ENCODE peak calls at places on chromosomes 5 and 9, in nine cellular contexts. One of them, this sample, is unnamed.

GRCh38 chr5:128632264-128632663 is 94.2 kb upstream of the FBN2 start:
- DNase-seq in colonic mucosa: no peak
- DNase-seq in ELF-1: peak
- DNase-seq in activated CD4-positive, alpha-beta T cell treated with anti-CD3 and anti-CD28 coated beads for 4 hours: no peak
- DNase-seq in heart right ventricle: no peak
- DNase-seq in frontal cortex: no peak
- DNase-seq in NCI-H1417: no peak
- DNase-seq in HEK293T: no peak
- DNase-seq in CD8-positive, alpha-beta memory T cell: no peak
- DNase-seq in this sample: no peak

GRCh38 chr5:83281658-83282057 is 189.9 kb upstream of the VCAN start:
- DNase-seq in HEK293T: no peak
- DNase-seq in activated CD4-positive, alpha-beta T cell treated with anti-CD3 and anti-CD28 coated beads for 4 hours: no peak
- DNase-seq in CD8-positive, alpha-beta memory T cell: no peak
- DNase-seq in colonic mucosa: no peak
- DNase-seq in NCI-H1417: no peak
- DNase-seq in heart right ventricle: no peak
- DNase-seq in ELF-1: no peak
- DNase-seq in frontal cortex: no peak
- DNase-seq in this sample: no peak

GRCh38 chr5:167375125-167375524 is 916.3 kb upstream of the WWC1 start:
- DNase-seq in colonic mucosa: no peak
- DNase-seq in HEK293T: no peak
- DNase-seq in CD8-positive, alpha-beta memory T cell: no peak
- DNase-seq in NCI-H1417: no peak
- DNase-seq in activated CD4-positive, alpha-beta T cell treated with anti-CD3 and anti-CD28 coated beads for 4 hours: no peak
- DNase-seq in ELF-1: no peak
- DNase-seq in heart right ventricle: no peak
- DNase-seq in frontal cortex: no peak
- DNase-seq in this sample: no peak

GRCh38 chr5:165360366-165361142 is 1855.1 kb downstream of the MAT2B start:
- DNase-seq in NCI-H1417: no peak
- DNase-seq in frontal cortex: no peak
- DNase-seq in colonic mucosa: no peak
- DNase-seq in activated CD4-positive, alpha-beta T cell treated with anti-CD3 and anti-CD28 coated beads for 4 hours: no peak
- DNase-seq in HEK293T: no peak
- DNase-seq in ELF-1: no peak
- DNase-seq in heart right ventricle: no peak
- DNase-seq in CD8-positive, alpha-beta memory T cell: no peak
- DNase-seq in this sample: no peak

GRCh38 chr5:107478068-107478641 is 192.6 kb downstream of the EFNA5 start:
- DNase-seq in ELF-1: no peak
- DNase-seq in colonic mucosa: no peak
- DNase-seq in heart right ventricle: no peak
- DNase-seq in HEK293T: no peak
- DNase-seq in NCI-H1417: no peak
- DNase-seq in frontal cortex: no peak
- DNase-seq in activated CD4-positive, alpha-beta T cell treated with anti-CD3 and anti-CD28 coated beads for 4 hours: no peak
- DNase-seq in CD8-positive, alpha-beta memory T cell: no peak
- DNase-seq in this sample: no peak

GRCh38 chr5:140605879-140606278 is 27.1 kb downstream of the CD14 start:
- DNase-seq in frontal cortex: no peak
- DNase-seq in NCI-H1417: no peak
- DNase-seq in activated CD4-positive, alpha-beta T cell treated with anti-CD3 and anti-CD28 coated beads for 4 hours: no peak
- DNase-seq in ELF-1: no peak
- DNase-seq in colonic mucosa: no peak
- DNase-seq in CD8-positive, alpha-beta memory T cell: no peak
- DNase-seq in heart right ventricle: no peak
- DNase-seq in HEK293T: no peak
- DNase-seq in this sample: no peak

GRCh38 chr5:29853711-29854110 is 1339.8 kb upstream of the CDH6 start:
- DNase-seq in CD8-positive, alpha-beta memory T cell: no peak
- DNase-seq in HEK293T: no peak
- DNase-seq in colonic mucosa: no peak
- DNase-seq in NCI-H1417: no peak
- DNase-seq in frontal cortex: no peak
- DNase-seq in activated CD4-positive, alpha-beta T cell treated with anti-CD3 and anti-CD28 coated beads for 4 hours: no peak
- DNase-seq in heart right ventricle: no peak
- DNase-seq in ELF-1: no peak
- DNase-seq in this sample: no peak

GRCh38 chr5:96209829-96210228 is 223.2 kb downstream of the PCSK1 start:
- DNase-seq in colonic mucosa: no peak
- DNase-seq in CD8-positive, alpha-beta memory T cell: no peak
- DNase-seq in activated CD4-positive, alpha-beta T cell treated with anti-CD3 and anti-CD28 coated beads for 4 hours: no peak
- DNase-seq in ELF-1: no peak
- DNase-seq in HEK293T: no peak
- DNase-seq in heart right ventricle: no peak
- DNase-seq in frontal cortex: no peak
- DNase-seq in NCI-H1417: no peak
- DNase-seq in this sample: no peak

GRCh38 chr9:89528540-89528939 is 30.6 kb upstream of the SEMA4D start:
- DNase-seq in colonic mucosa: no peak
- DNase-seq in activated CD4-positive, alpha-beta T cell treated with anti-CD3 and anti-CD28 coated beads for 4 hours: no peak
- DNase-seq in frontal cortex: no peak
- DNase-seq in ELF-1: no peak
- DNase-seq in HEK293T: no peak
- DNase-seq in CD8-positive, alpha-beta memory T cell: no peak
- DNase-seq in NCI-H1417: no peak
- DNase-seq in heart right ventricle: no peak
- DNase-seq in this sample: no peak

GRCh38 chr5:148230240-148230639 is 8.1 kb upstream of the MARCOL start:
- DNase-seq in heart right ventricle: no peak
- DNase-seq in NCI-H1417: no peak
- DNase-seq in frontal cortex: no peak
- DNase-seq in CD8-positive, alpha-beta memory T cell: no peak
- DNase-seq in HEK293T: no peak
- DNase-seq in ELF-1: peak
- DNase-seq in colonic mucosa: no peak
- DNase-seq in activated CD4-positive, alpha-beta T cell treated with anti-CD3 and anti-CD28 coated beads for 4 hours: no peak
- DNase-seq in this sample: no peak

GRCh38 chr5:13143630-13144029 is 800.9 kb downstream of the DNAH5 start:
- DNase-seq in frontal cortex: no peak
- DNase-seq in HEK293T: no peak
- DNase-seq in colonic mucosa: no peak
- DNase-seq in NCI-H1417: no peak
- DNase-seq in activated CD4-positive, alpha-beta T cell treated with anti-CD3 and anti-CD28 coated beads for 4 hours: no peak
- DNase-seq in heart right ventricle: no peak
- DNase-seq in CD8-positive, alpha-beta memory T cell: no peak
- DNase-seq in ELF-1: no peak
- DNase-seq in this sample: no peak

GRCh38 chr5:108487951-108488350 is 106.1 kb upstream of the FBXL17 start:
- DNase-seq in HEK293T: no peak
- DNase-seq in heart right ventricle: no peak
- DNase-seq in colonic mucosa: no peak
- DNase-seq in ELF-1: no peak
- DNase-seq in CD8-positive, alpha-beta memory T cell: no peak
- DNase-seq in activated CD4-positive, alpha-beta T cell treated with anti-CD3 and anti-CD28 coated beads for 4 hours: no peak
- DNase-seq in NCI-H1417: no peak
- DNase-seq in frontal cortex: no peak
- DNase-seq in this sample: no peak

GRCh38 chr5:28542968-28543367 is 1504.6 kb upstream of the CDH9 start:
- DNase-seq in HEK293T: no peak
- DNase-seq in NCI-H1417: no peak
- DNase-seq in activated CD4-positive, alpha-beta T cell treated with anti-CD3 and anti-CD28 coated beads for 4 hours: no peak
- DNase-seq in ELF-1: no peak
- DNase-seq in heart right ventricle: no peak
- DNase-seq in colonic mucosa: no peak
- DNase-seq in frontal cortex: no peak
- DNase-seq in CD8-positive, alpha-beta memory T cell: no peak
- DNase-seq in this sample: no peak

GRCh38 chr9:8724284-8725018 is 924.9 kb upstream of the DMAC1 start:
- DNase-seq in CD8-positive, alpha-beta memory T cell: no peak
- DNase-seq in colonic mucosa: no peak
- DNase-seq in ELF-1: no peak
- DNase-seq in HEK293T: no peak
- DNase-seq in NCI-H1417: no peak
- DNase-seq in frontal cortex: no peak
- DNase-seq in activated CD4-positive, alpha-beta T cell treated with anti-CD3 and anti-CD28 coated beads for 4 hours: no peak
- DNase-seq in heart right ventricle: no peak
- DNase-seq in this sample: no peak

GRCh38 chr5:124746252-124746915 is at the start of gene ZNF608:
- DNase-seq in activated CD4-positive, alpha-beta T cell treated with anti-CD3 and anti-CD28 coated beads for 4 hours: no peak
- DNase-seq in ELF-1: peak
- DNase-seq in CD8-positive, alpha-beta memory T cell: no peak
- DNase-seq in frontal cortex: no peak
- DNase-seq in NCI-H1417: peak
- DNase-seq in heart right ventricle: peak
- DNase-seq in HEK293T: no peak
- DNase-seq in colonic mucosa: peak
- DNase-seq in this sample: peak

GRCh38 chr5:73096239-73096575 is 24.2 kb upstream of the TMEM171 start:
- DNase-seq in ELF-1: no peak
- DNase-seq in HEK293T: no peak
- DNase-seq in colonic mucosa: no peak
- DNase-seq in activated CD4-positive, alpha-beta T cell treated with anti-CD3 and anti-CD28 coated beads for 4 hours: no peak
- DNase-seq in CD8-positive, alpha-beta memory T cell: no peak
- DNase-seq in frontal cortex: no peak
- DNase-seq in NCI-H1417: no peak
- DNase-seq in heart right ventricle: no peak
- DNase-seq in this sample: no peak

GRCh38 chr9:131608469-131609115 is 63.3 kb downstream of the PRRT1B start:
- DNase-seq in colonic mucosa: no peak
- DNase-seq in ELF-1: peak
- DNase-seq in heart right ventricle: peak
- DNase-seq in NCI-H1417: no peak
- DNase-seq in frontal cortex: peak
- DNase-seq in CD8-positive, alpha-beta memory T cell: no peak
- DNase-seq in HEK293T: no peak
- DNase-seq in activated CD4-positive, alpha-beta T cell treated with anti-CD3 and anti-CD28 coated beads for 4 hours: no peak
- DNase-seq in this sample: peak

GRCh38 chr9:30673132-30673531 is 1711.3 kb upstream of the ACO1 start:
- DNase-seq in heart right ventricle: no peak
- DNase-seq in activated CD4-positive, alpha-beta T cell treated with anti-CD3 and anti-CD28 coated beads for 4 hours: no peak
- DNase-seq in ELF-1: no peak
- DNase-seq in colonic mucosa: no peak
- DNase-seq in CD8-positive, alpha-beta memory T cell: no peak
- DNase-seq in HEK293T: no peak
- DNase-seq in NCI-H1417: no peak
- DNase-seq in frontal cortex: no peak
- DNase-seq in this sample: no peak